ENCODE peak calls at places on chromosome 7, in five cellular contexts. One of them, this sample, is unnamed. For H3K4me1 and H3K27me3, the result is how much of the 10 kb centered on the place peaks cover.

GRCh38 chr7:40015790-40016296 is 65.8 kb downstream of the CDK13 start:
- DNase-seq in cardiac muscle cell: peak
- DNase-seq in lung: peak
- DNase-seq in GM23248: peak
- DNase-seq in GM23338: no peak
- DNase-seq in this sample: no peak

GRCh38 chr7:153110606-153111005 is 351.1 kb downstream of the ACTR3B start:
- DNase-seq in lung: no peak
- DNase-seq in GM23338: no peak
- DNase-seq in cardiac muscle cell: no peak
- DNase-seq in GM23248: no peak
- DNase-seq in this sample: no peak

GRCh38 chr7:158244873-158245723 is 342.5 kb downstream of the PTPRN2 start:
- DNase-seq in cardiac muscle cell: no peak
- DNase-seq in lung: no peak
- DNase-seq in GM23248: no peak
- DNase-seq in GM23338: no peak
- DNase-seq in this sample: peak

GRCh38 chr7:56491636-56492425 is 375.6 kb upstream of the NUPR2 start:
- DNase-seq in cardiac muscle cell: no peak
- DNase-seq in GM23338: no peak
- DNase-seq in GM23248: no peak
- DNase-seq in lung: no peak
- DNase-seq in this sample: no peak

GRCh38 chr7:135879238-135879637 is 97.9 kb downstream of the MTPN start:
- DNase-seq in GM23248: peak
- DNase-seq in lung: no peak
- DNase-seq in cardiac muscle cell: peak
- DNase-seq in GM23338: no peak
- DNase-seq in this sample: no peak

GRCh38 chr7:74449809-74450397 is 3.8 kb upstream of the GTF2IRD1 start:
- DNase-seq in lung: peak
- DNase-seq in GM23248: peak
- DNase-seq in cardiac muscle cell: peak
- DNase-seq in GM23338: peak
- DNase-seq in this sample: no peak

GRCh38 chr7:101598422-101598957 is 30.6 kb downstream of the MYL10 start:
- DNase-seq in cardiac muscle cell: no peak
- DNase-seq in lung: peak
- DNase-seq in GM23338: no peak
- DNase-seq in GM23248: no peak
- DNase-seq in this sample: peak

GRCh38 chr7:22111661-22112060 is 166.0 kb upstream of the CDCA7L start:
- DNase-seq in GM23338: no peak
- DNase-seq in cardiac muscle cell: no peak
- DNase-seq in lung: no peak
- DNase-seq in GM23248: no peak
- DNase-seq in this sample: no peak

GRCh38 chr7:157944051-157944450 is 607.2 kb downstream of the DNAJB6 start:
- DNase-seq in GM23338: no peak
- DNase-seq in lung: no peak
- DNase-seq in GM23248: no peak
- DNase-seq in cardiac muscle cell: no peak
- DNase-seq in this sample: no peak

GRCh38 chr7:100221767-100222444 is 2.2 kb downstream of the PVRIG start:
- DNase-seq in GM23248: no peak
- DNase-seq in lung: no peak
- DNase-seq in cardiac muscle cell: no peak
- DNase-seq in GM23338: no peak
- DNase-seq in this sample: no peak
- H3K4me1 ChIP-seq in GM23248: under half
- H3K4me1 ChIP-seq in lung: under half
- H3K4me1 ChIP-seq in cardiac muscle cell: under half
- H3K4me1 ChIP-seq in GM23338: under half
- H3K4me1 ChIP-seq in this sample: under half

DNA sequence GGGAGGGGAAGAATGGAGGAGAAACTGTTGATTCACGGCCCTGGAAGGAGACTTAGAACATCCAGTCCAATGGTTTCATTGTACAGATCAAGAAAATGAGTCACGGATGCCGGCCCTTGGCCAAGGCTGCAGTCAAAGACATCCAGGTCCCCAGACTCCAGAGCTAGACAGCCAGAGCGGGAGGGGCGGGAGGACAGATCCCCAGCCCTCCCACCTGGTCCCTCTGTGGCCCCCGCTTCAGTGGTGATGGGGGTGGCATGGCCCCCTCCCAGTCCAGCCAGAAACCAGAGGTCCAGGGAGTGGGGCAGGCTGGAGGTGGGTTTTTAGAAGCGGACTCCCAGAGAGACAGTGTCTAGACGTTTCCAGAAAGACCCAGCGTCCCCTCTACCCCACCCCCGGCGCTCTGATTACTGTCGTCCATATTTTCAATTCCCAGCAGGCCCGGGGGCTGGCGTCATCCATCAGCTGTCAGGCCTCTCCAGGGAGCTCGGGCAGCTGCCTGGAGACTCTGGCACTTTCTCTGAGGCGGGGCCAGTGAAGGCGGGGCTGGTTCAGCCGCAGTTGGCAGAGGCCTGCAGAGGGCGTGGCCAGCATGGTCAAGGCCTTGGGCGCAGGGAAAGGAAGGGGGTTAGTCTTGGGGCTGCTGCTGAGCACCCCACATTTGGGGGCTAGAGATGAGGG is 8.0 kb upstream of the HSPB1 start:
- DNase-seq in GM23248: peak
- DNase-seq in cardiac muscle cell: peak
- DNase-seq in GM23338: peak
- DNase-seq in lung: peak
- DNase-seq in this sample: peak
- H3K4me3 ChIP-seq in GM23248: peak
- H3K4me3 ChIP-seq in cardiac muscle cell: no peak
- H3K4me3 ChIP-seq in GM23338: peak
- H3K4me3 ChIP-seq in lung: no peak
- H3K4me3 ChIP-seq in this sample: no peak

DNA sequence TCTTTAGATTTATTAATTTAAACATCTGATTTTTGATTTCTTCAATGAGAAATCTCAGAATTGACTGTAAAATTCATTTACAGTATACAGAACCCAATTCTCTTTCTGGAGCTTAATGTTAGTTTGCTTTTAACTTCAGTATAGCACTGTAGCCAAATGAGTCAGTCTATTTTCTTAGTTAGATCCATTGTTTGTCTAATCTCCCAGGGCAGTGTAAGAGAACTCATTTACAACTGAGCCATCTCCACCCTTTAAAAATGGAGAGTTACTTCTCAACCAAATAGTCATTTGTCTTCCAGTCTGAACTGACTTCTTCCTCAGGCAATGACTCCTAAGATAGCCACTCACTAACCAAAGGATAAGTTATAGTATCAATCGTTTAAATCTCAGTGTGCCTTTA is 3.0 kb upstream of the WNT2 start:
- DNase-seq in lung: no peak
- DNase-seq in GM23248: peak
- DNase-seq in cardiac muscle cell: peak
- DNase-seq in GM23338: no peak
- DNase-seq in this sample: no peak
- H3K27me3 ChIP-seq in lung: under half
- H3K27me3 ChIP-seq in GM23248: under half
- H3K27me3 ChIP-seq in cardiac muscle cell: under half
- H3K27me3 ChIP-seq in GM23338: half or more
- H3K27me3 ChIP-seq in this sample: under half

DNA sequence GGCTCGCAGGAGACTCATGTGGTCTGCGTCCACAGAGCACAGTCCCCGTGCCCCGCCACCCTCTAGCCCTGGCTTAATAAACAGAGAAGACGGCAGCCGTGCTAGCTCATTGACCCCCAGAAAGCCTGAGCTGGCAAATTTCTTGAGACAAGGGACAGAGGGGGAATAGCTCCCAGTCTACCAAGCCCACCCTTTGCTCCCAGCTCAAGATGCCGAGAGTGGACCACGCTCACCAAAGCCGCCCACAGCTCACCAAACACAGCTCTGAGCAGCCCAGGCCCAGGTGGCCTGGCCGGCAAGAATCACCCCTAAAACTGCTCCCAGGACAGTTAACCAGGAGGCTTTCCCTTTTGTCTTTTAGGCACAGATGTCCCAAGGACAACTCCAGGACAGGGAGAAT is 5.4 kb downstream of the PDGFA start:
- DNase-seq in lung: no peak
- DNase-seq in GM23338: no peak
- DNase-seq in cardiac muscle cell: no peak
- DNase-seq in GM23248: no peak
- DNase-seq in this sample: no peak
- H3K4me1 ChIP-seq in lung: under half
- H3K4me1 ChIP-seq in GM23338: under half
- H3K4me1 ChIP-seq in cardiac muscle cell: under half
- H3K4me1 ChIP-seq in GM23248: under half
- H3K4me1 ChIP-seq in this sample: under half

GRCh38 chr7:34104992-34105391 is 199.7 kb downstream of the BMPER start:
- DNase-seq in GM23248: peak
- DNase-seq in lung: no peak
- DNase-seq in GM23338: no peak
- DNase-seq in cardiac muscle cell: peak
- DNase-seq in this sample: no peak
- H3K4me3 ChIP-seq in GM23248: no peak
- H3K4me3 ChIP-seq in lung: no peak
- H3K4me3 ChIP-seq in GM23338: no peak
- H3K4me3 ChIP-seq in cardiac muscle cell: no peak
- H3K4me3 ChIP-seq in this sample: no peak